ENCODE peak calls at places on chromosomes 12 and 14, in ten cellular contexts. X, W, E, N, K, I, C, B, J and M are unnamed samples.

GRCh38 chr14:60553855-60554254 is 44.9 kb downstream of the SIX6 start:
- DNase-seq in X (no peak), B (no peak), E (no peak), W (no peak), N (no peak), I (no peak), J (no peak), K (no peak), C (peak; percentile 17), M (no peak)

GRCh38 chr14:54814076-54814475 is 88.5 kb downstream of the GCH1 start:
- DNase-seq in I (no peak), C (no peak), N (no peak), E (no peak), K (no peak), J (no peak), W (no peak), B (no peak), X (no peak), M (no peak)

GRCh38 chr12:17456486-17456885 is 633.5 kb downstream of the RERGL start:
- DNase-seq in C (no peak), W (no peak), N (no peak), B (no peak), X (no peak), I (no peak), E (no peak), K (no peak), J (no peak), M (no peak)

GRCh38 chr12:65826513-65827171 is 2.4 kb downstream of the HMGA2 start:
- DNase-seq in J (no peak), I (no peak), X (no peak), C (peak; percentile 61), K (no peak), W (no peak), E (no peak), N (peak; percentile 9), B (no peak), M (no peak)

GRCh38 chr12:2616763-2617162 is 178.0 kb upstream of the FKBP4 start:
- DNase-seq in X (no peak), C (no peak), B (no peak), K (no peak), N (no peak), E (no peak), J (no peak), W (no peak), I (no peak), M (no peak)

GRCh38 chr12:52006726-52007157 is at the start of gene TAMALIN:
- DNase-seq in I (peak; percentile 80), W (no peak), N (peak; percentile 80), K (peak; percentile 80), J (peak; percentile 88), C (peak; percentile 83), B (peak; percentile 75), X (peak; percentile 75), E (peak; percentile 88), M (no peak)

GRCh38 chr12:64160021-64160717 is 61.9 kb downstream of the KICS2 start:
- DNase-seq in I (no peak), X (no peak), C (peak; percentile 42), K (no peak), N (no peak), W (no peak), E (no peak), B (no peak), J (no peak), M (no peak)

GRCh38 chr12:4215862-4216541 is 57.6 kb upstream of the CCND2 start:
- DNase-seq in N (no peak), I (no peak), X (no peak), E (no peak), B (no peak), K (no peak), J (no peak), C (no peak), W (no peak), M (no peak)

GRCh38 chr12:57242329-57242690 is 8.7 kb downstream of the STAC3 start:
- DNase-seq in J (no peak), N (no peak), W (no peak), I (no peak), K (no peak), C (no peak), B (no peak), X (peak; percentile 66), E (peak; percentile 84), M (no peak)

GRCh38 chr14:64970041-64970440 is 2.1 kb downstream of the RAB15 start:
- DNase-seq in N (no peak), I (no peak), J (no peak), B (no peak), W (no peak), X (no peak), E (no peak), K (no peak), C (no peak), M (no peak)

GRCh38 chr14:62654641-62655040 is 390.6 kb downstream of the KCNH5 start:
- DNase-seq in K (no peak), E (no peak), N (no peak), B (no peak), J (no peak), X (no peak), I (peak; percentile 28), W (no peak), C (peak; percentile 84), M (no peak)

GRCh38 chr12:33994857-33995808 is 27.2 kb upstream of the ALG10 start:
- DNase-seq in W (no peak), K (no peak), J (no peak), C (no peak), E (no peak), N (no peak), B (no peak), X (no peak), I (no peak), M (no peak)

GRCh38 chr14:87628129-87628528 is 364.9 kb downstream of the GALC start:
- DNase-seq in B (peak; percentile 58), K (no peak), X (no peak), N (peak; percentile 41), I (peak; percentile 86), W (no peak), J (no peak), E (no peak), C (no peak), M (peak; percentile 71)

GRCh38 chr12:95143784-95144205 is 70.4 kb upstream of the NR2C1 start:
- DNase-seq in X (no peak), C (no peak), N (peak; percentile 46), W (no peak), J (no peak), I (no peak), B (no peak), E (no peak), K (no peak), M (no peak)

GRCh38 chr14:77646907-77647306 is 30.5 kb upstream of the SPTLC2 start:
- DNase-seq in I (no peak), E (no peak), C (no peak), N (no peak), J (no peak), W (no peak), B (no peak), X (no peak), K (no peak), M (no peak)

GRCh38 chr12:14664434-14665023 is 31.9 kb downstream of the GUCY2C start:
- DNase-seq in J (no peak), E (no peak), B (peak; percentile 34), N (peak; percentile 51), W (no peak), X (no peak), I (peak; percentile 46), C (peak; percentile 40), K (peak; percentile 45), M (no peak)

GRCh38 chr14:102196008-102196407 is 56.3 kb downstream of the WDR20 start:
- DNase-seq in C (no peak), J (no peak), I (no peak), X (no peak), K (no peak), B (no peak), E (no peak), N (no peak), W (no peak), M (no peak)
- H3K4me1 ChIP-seq in C (peaks cover 32% of the 10 kb centered on the region), J (peaks cover 3% of the 10 kb centered on the region), I (peaks cover 3% of the 10 kb centered on the region), X (peaks cover 30% of the 10 kb centered on the region), K (peaks cover 13% of the 10 kb centered on the region), B (no peaks in the 10 kb centered on the region), E (peaks cover 25% of the 10 kb centered on the region), N (peaks cover 6% of the 10 kb centered on the region), W (no peaks in the 10 kb centered on the region), M (no peaks in the 10 kb centered on the region)

DNA sequence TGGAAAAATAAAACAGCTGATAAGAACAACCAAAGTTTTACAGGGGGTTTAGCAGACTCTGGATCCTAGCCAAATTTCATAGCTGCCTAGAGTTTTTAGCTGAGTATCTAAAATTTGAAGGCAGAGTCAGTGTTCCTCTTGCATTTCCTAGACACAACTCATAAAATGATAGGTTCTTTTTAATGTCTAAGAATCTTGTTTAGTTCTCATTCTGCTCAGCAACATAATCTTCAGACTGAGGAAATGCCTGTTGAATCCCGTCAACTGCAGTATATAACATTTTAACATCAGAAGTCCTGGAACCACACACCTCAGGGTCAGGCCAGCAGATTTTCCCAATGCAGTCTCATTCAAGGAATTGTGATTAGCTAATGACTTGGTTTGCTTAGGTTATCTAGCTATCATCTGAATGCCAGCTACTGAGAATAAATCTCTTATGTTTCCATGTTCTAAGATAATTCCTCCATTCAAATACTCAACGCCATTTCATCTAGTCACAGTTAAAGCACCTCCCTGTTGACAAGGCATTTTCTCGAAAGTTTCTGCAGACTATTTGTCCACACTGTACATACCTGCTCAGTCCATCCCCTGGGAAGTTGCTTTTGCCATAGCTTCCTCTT is 411.6 kb downstream of the BCAT1 start:
- DNase-seq in I (peak; percentile 34), X (no peak), K (no peak), J (no peak), C (no peak), E (no peak), W (no peak), B (no peak), N (peak; percentile 34), M (no peak)
- H3K4me1 ChIP-seq in I (peaks cover 14% of the 10 kb centered on the region), X (no peaks in the 10 kb centered on the region), K (no peaks in the 10 kb centered on the region), J (peaks cover 10% of the 10 kb centered on the region), C (peaks cover 62% of the 10 kb centered on the region), E (no peaks in the 10 kb centered on the region), W (no peaks in the 10 kb centered on the region), B (no peaks in the 10 kb centered on the region), N (peaks cover 10% of the 10 kb centered on the region), M (peaks cover 29% of the 10 kb centered on the region)

DNA sequence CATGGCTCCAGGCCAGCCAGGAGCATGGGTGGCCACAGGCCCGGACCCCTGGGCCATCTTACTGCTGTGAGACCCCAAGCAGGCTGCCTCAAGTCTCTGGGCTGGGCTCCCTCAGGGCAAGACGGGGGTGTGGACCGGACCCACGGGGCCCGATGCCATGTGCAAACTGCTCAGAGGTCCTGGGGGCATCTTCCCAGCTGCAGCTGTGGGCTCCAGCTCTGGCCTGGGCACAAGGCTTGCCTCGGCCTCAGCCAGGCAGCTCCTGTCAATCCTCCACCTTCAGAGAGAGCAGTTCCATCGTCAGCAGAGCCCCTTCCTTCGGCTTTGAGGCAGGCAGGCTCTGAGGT is 12.4 kb upstream of the GPR132 start:
- DNase-seq in B (no peak), N (no peak), K (no peak), W (no peak), C (no peak), J (no peak), E (peak; percentile 55), X (no peak), I (no peak), M (no peak)
- H3K4me1 ChIP-seq in B (no peaks in the 10 kb centered on the region), N (peaks cover 4% of the 10 kb centered on the region), K (peaks cover 33% of the 10 kb centered on the region), W (peaks cover 9% of the 10 kb centered on the region), C (peaks cover 4% of the 10 kb centered on the region), J (no peaks in the 10 kb centered on the region), E (peaks cover 25% of the 10 kb centered on the region), X (no peaks in the 10 kb centered on the region), I (peaks cover 9% of the 10 kb centered on the region), M (peaks cover 3% of the 10 kb centered on the region)

GRCh38 chr14:31968107-31968810 is 108.8 kb upstream of the ARHGAP5 start:
- DNase-seq in J (no peak), I (peak; percentile 40), K (no peak), B (no peak), W (no peak), X (no peak), C (peak; percentile 30), N (no peak), E (no peak), M (no peak)
- H3K4me1 ChIP-seq in J (peaks cover 17% of the 10 kb centered on the region), I (peaks cover 50% of the 10 kb centered on the region), K (no peaks in the 10 kb centered on the region), B (no peaks in the 10 kb centered on the region), W (no peaks in the 10 kb centered on the region), X (peaks cover 11% of the 10 kb centered on the region), C (peaks cover 31% of the 10 kb centered on the region), N (peaks cover 8% of the 10 kb centered on the region), E (no peaks in the 10 kb centered on the region), M (no peaks in the 10 kb centered on the region)